ENCODE peak calls at places on chromosomes 7 and 10, in eight cellular contexts. H is activated CD4-positive, alpha-beta T cell treated with anti-CD3 and anti-CD28 coated beads for 48 hours; M is body of pancreas; B is T-helper 1 cell; C is SIG-M5; A is sciatic nerve; T is activated naive CD4-positive, alpha-beta T cell treated with anti-CD3 and anti-CD28 coated beads, Interleukin-2, amount 50 U/mL, for 72 hours; F is posterior cingulate gyrus. X is an unnamed sample.

GRCh38 chr7:100874577-100875355 is at the start of gene SRRT:
- DNase-seq in B (peak), F (peak), C (peak), M (peak), T (peak), H (peak), A (peak), X (peak)

GRCh38 chr7:140966561-140967234 is 42.0 kb upstream of the BRAF start:
- DNase-seq in T (no peak), H (no peak), M (no peak), A (no peak), F (no peak), B (no peak), C (no peak), X (no peak)

GRCh38 chr10:92291921-92292860 is 1.2 kb downstream of the MARCHF5 start:
- DNase-seq in H (peak), A (peak), T (no peak), C (no peak), M (peak), B (peak), F (no peak), X (no peak)

GRCh38 chr10:106525871-106526270 is 638.6 kb downstream of the SORCS1 start:
- DNase-seq in M (no peak), T (no peak), B (no peak), F (no peak), H (no peak), C (no peak), A (no peak), X (no peak)

GRCh38 chr7:104943502-104944343 is 70.3 kb upstream of the KMT2E start:
- DNase-seq in M (peak), H (peak), F (no peak), C (no peak), B (peak), A (peak), T (peak), X (peak)

GRCh38 chr10:31769564-31769963 is 159.1 kb downstream of the ARHGAP12 start:
- DNase-seq in B (no peak), H (no peak), A (no peak), F (no peak), C (no peak), T (no peak), M (no peak), X (no peak)

GRCh38 chr7:94357076-94357475 is 37.6 kb upstream of the COL1A2 start:
- DNase-seq in C (no peak), T (no peak), M (no peak), F (no peak), A (no peak), B (no peak), H (no peak), X (no peak)

GRCh38 chr7:69808401-69808800 is 210.1 kb downstream of the AUTS2 start:
- DNase-seq in F (no peak), T (no peak), B (no peak), H (no peak), C (no peak), M (no peak), A (no peak), X (no peak)

GRCh38 chr7:27377988-27378387 is 135.4 kb downstream of the EVX1 start:
- DNase-seq in M (no peak), T (no peak), F (no peak), B (no peak), C (no peak), A (no peak), H (no peak), X (no peak)

GRCh38 chr7:29765392-29765979 is 40.8 kb upstream of the WIPF3 start:
- DNase-seq in C (no peak), F (no peak), B (no peak), M (no peak), T (no peak), A (no peak), H (no peak), X (no peak)

GRCh38 chr7:158127241-158127640 is 460.4 kb downstream of the PTPRN2 start:
- DNase-seq in C (no peak), B (no peak), F (no peak), T (no peak), H (no peak), M (no peak), A (no peak), X (no peak)

X was measured in natural killer cell treated with Interleukin-12 subunit alpha and Interleukin-12 subunit beta and Interleukin-15 and Interleukin-18, amount 100 ng/mL, for 72 hours.